ENCODE peak calls at places on chromosomes 11 and 22, in four cellular contexts. Y is fibroblast of the aortic adventitia, L is GM13976, D is ovary. S is an unnamed sample.

GRCh38 chr11:132312161-132312560 is 941.7 kb downstream of the NTM start:
- DNase-seq in L (no peak), D (no peak), Y (peak), S (no peak)

GRCh38 chr11:115198301-115198700 is 305.9 kb downstream of the CADM1 start:
- DNase-seq in L (no peak), D (no peak), Y (no peak), S (no peak)

GRCh38 chr11:73267122-73267846 is 4.9 kb upstream of the P2RY6 start:
- DNase-seq in D (no peak), Y (no peak), L (no peak), S (no peak)

GRCh38 chr11:108788565-108789199 is 123.8 kb downstream of the DDX10 start:
- DNase-seq in Y (peak), D (no peak), L (no peak), S (no peak)

GRCh38 chr11:131186629-131187075 is 183.8 kb upstream of the NTM start:
- DNase-seq in L (peak), D (no peak), Y (no peak), S (peak)

GRCh38 chr11:830295-831131 is 2.2 kb upstream of the CD151 start:
- DNase-seq in L (peak), Y (peak), D (peak), S (peak)

GRCh38 chr11:109425554-109425953 is 3.6 kb downstream of the C11orf87 start:
- DNase-seq in L (no peak), D (no peak), Y (no peak), S (no peak)

GRCh38 chr22:17479129-17479528 is 84.2 kb upstream of the SLC25A18 start:
- DNase-seq in L (no peak), D (no peak), Y (no peak), S (no peak)

GRCh38 chr11:17722000-17722643 is 2.8 kb downstream of the MYOD1 start:
- DNase-seq in L (no peak), D (no peak), Y (peak), S (no peak)

GRCh38 chr11:86891020-86891419 is 64.2 kb downstream of the FZD4 start:
- DNase-seq in Y (no peak), L (no peak), D (no peak), S (no peak)

GRCh38 chr11:8093931-8094575 is 13.0 kb downstream of the TUB start:
- DNase-seq in L (no peak), Y (no peak), D (no peak), S (no peak)

GRCh38 chr22:50684986-50685385 is 12.4 kb downstream of the SHANK3 start:
- DNase-seq in D (no peak), L (no peak), Y (peak), S (no peak)

GRCh38 chr11:119545978-119546915 is 123.3 kb upstream of the THY1 start:
- DNase-seq in D (no peak), Y (no peak), L (no peak), S (no peak)

GRCh38 chr11:99410636-99411035 is 389.9 kb downstream of the CNTN5 start:
- DNase-seq in D (no peak), Y (no peak), L (no peak), S (no peak)

GRCh38 chr11:110962907-110963306 is 250.7 kb upstream of the ARHGAP20 start:
- DNase-seq in Y (no peak), D (no peak), L (no peak), S (no peak)

GRCh38 chr22:37601540-37602442 is 6.8 kb upstream of the GGA1 start:
- DNase-seq in D (no peak), Y (peak), L (no peak), S (no peak)

GRCh38 chr11:88535916-88536547 is 198.5 kb upstream of the CTSC start:
- DNase-seq in Y (peak), D (no peak), L (peak), S (peak)

GRCh38 chr11:44226945-44227344 is 83.0 kb downstream of the ALX4 start:
- DNase-seq in Y (no peak), D (no peak), L (no peak), S (no peak)

GRCh38 chr11:101010899-101011298 is 118.7 kb downstream of the PGR start:
- DNase-seq in D (no peak), Y (no peak), L (no peak), S (no peak)

GRCh38 chr11:80144932-80145612 is 704.2 kb upstream of the TENM4 start:
- DNase-seq in D (no peak), L (no peak), Y (no peak), S (no peak)

GRCh38 chr11:126764221-126764620 is 236.3 kb downstream of the KIRREL3 start:
- DNase-seq in Y (peak), L (no peak), D (no peak), S (no peak)

GRCh38 chr11:83521647-83522596 is 235.8 kb upstream of the CCDC90B start:
- DNase-seq in Y (peak), L (no peak), D (no peak), S (no peak)

GRCh38 chr11:83681045-83681781 is 395.0 kb upstream of the CCDC90B start:
- DNase-seq in D (no peak), Y (no peak), L (no peak), S (no peak)

GRCh38 chr11:10758959-10759358 is 7.9 kb downstream of the CTR9 start:
- DNase-seq in L (no peak), D (no peak), Y (no peak), S (no peak)

GRCh38 chr11:986270-986951 is 50.1 kb downstream of the MUC6 start:
- DNase-seq in Y (no peak), L (no peak), D (no peak), S (no peak)

GRCh38 chr22:39098026-39098425 is 982 bp downstream of the APOBEC3H start:
- DNase-seq in D (no peak), L (peak), Y (no peak), S (no peak)

GRCh38 chr11:113555071-113555739 is 80.0 kb upstream of the DRD2 start:
- DNase-seq in D (no peak), Y (no peak), L (no peak), S (no peak)

GRCh38 chr11:67423466-67423865 is 4.8 kb upstream of the RPS6KB2 start:
- DNase-seq in L (no peak), Y (no peak), D (no peak), S (no peak)

GRCh38 chr11:5280582-5281102 is 10.9 kb upstream of the HBE1 start:
- DNase-seq in L (peak), D (peak), Y (peak), S (peak)

GRCh38 chr11:14347991-14348390 is 11.0 kb downstream of the RRAS2 start:
- DNase-seq in Y (no peak), D (no peak), L (no peak), S (no peak)

GRCh38 chr11:31821235-31821764 is 10.2 kb upstream of the PAX6 start:
- DNase-seq in D (no peak), L (no peak), Y (no peak), S (no peak)

GRCh38 chr11:105929381-105929955 is 92.6 kb downstream of the MSANTD4 start:
- DNase-seq in L (no peak), Y (no peak), D (no peak), S (no peak)

GRCh38 chr11:132490976-132491375 is 1041.3 kb downstream of the OPCML start:
- DNase-seq in L (no peak), Y (no peak), D (no peak), S (no peak)

GRCh38 chr11:68780829-68781228 is 29.5 kb upstream of the TESMIN start:
- DNase-seq in D (no peak), Y (peak), L (no peak), S (no peak)

GRCh38 chr22:42473484-42474193 is 41.4 kb upstream of the NFAM1 start:
- DNase-seq in Y (peak), D (no peak), L (peak), S (no peak)

GRCh38 chr11:29260939-29261705 is 755.7 kb downstream of the KCNA4 start:
- DNase-seq in D (no peak), Y (peak), L (no peak), S (no peak)

GRCh38 chr11:266676-267439 is 11.3 kb upstream of the NLRP6 start:
- DNase-seq in Y (no peak), D (no peak), L (no peak), S (no peak)

GRCh38 chr11:105988197-105988596 is 33.8 kb downstream of the MSANTD4 start:
- DNase-seq in L (no peak), Y (no peak), D (no peak), S (no peak)

DNA sequence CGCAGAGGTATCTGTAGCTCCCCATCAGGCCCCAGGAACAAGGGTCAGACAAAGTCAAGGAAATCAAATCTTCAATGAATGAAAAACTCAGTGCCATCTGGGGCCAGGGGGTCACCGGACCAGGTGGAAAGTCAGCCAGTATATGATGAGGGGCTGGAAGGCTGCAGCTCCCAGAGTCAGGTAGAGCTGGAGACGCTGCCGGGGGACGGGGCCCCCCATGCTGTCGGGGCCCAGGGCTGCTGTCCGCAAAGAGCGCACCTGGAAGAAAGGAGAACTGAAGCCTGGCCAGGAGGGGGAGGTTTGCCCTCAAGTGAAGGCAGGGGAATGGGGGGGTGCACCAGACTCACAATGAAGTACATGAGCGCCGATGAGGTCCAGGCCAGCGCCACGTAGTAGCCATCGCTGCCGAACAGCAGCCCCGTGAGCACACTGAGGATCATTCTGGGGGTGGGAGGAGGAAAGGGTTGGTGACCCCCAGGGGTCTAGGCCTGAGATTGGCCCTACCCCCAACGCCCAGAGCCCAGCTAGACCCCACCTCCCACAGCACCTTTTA is 4.3 kb downstream of the YIF1A start:
- DNase-seq in L (no peak), D (no peak), Y (no peak), S (no peak)
- TF ChIP-seq CTCF in L (no peak), D (no peak), Y (no peak), S (no peak)

DNA sequence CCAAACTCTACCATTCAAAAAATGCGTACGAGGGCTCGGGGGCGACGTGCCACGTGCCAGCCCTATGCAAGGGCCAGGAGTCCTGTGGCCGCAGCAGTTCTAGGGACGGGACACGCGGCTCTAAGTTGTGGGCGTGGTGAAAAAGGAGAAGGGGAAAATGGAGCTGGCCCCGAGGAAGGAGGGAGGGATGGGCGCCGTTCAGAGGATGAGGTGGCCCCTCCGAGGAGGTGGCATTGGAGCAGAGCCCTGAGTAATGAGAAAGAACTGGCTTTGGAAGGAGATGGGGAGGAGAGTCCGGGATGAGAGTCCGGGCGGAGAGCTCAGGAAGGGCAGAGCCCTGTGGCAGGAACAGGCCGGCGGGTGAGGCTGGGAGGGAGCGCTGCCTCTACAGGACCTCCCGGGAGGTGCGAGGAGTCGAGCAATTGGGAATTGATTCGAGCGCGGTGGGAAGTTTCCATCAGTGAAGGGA is 21.0 kb downstream of the OTUB1 start:
- DNase-seq in D (no peak), L (no peak), Y (peak), S (no peak)
- TF ChIP-seq CTCF in D (no peak), L (no peak), Y (no peak), S (no peak)

GRCh38 chr11:23897453-23898289 is 599.2 kb upstream of the LUZP2 start:
- DNase-seq in Y (peak), L (no peak), D (no peak), S (no peak)

GRCh38 chr11:23903044-23903704 is 593.7 kb upstream of the LUZP2 start:
- DNase-seq in D (no peak), L (no peak), Y (peak), S (no peak)
- TF ChIP-seq CTCF in D (no peak), L (no peak), Y (no peak), S (no peak)

DNA sequence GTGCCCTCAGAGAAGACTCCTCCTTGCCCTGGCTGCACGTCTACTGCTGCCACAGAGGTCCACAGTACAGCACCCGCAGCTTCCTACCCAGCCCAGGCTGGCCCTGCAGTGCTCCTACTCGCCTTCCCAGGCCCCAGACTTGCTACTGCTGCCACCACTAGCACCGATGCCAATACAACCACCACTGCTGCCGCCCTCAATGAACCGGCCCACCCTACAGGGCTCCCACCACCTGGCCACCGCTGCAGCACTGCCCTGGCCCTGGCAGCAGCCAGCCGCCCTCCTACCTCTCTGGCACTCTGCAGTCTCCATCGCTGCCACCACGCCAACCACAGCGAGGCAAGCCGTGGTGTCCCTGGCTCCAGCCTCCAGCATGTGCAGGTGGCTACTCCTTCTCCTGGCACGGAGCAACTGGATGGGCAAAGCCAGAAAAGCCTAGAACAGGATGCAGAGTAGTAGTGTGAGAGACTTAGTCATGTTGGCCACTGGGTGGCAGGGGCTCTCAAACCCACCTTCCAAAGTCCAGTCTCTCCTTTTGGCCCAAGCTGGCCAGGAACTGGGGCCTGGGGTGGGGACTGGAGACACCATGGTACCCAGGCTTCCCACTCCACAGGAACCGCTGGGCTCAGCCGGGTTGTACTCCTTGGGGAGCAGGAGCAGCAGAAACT is 39.4 kb downstream of the C22orf42 start:
- DNase-seq in L (peak), Y (no peak), D (no peak), S (no peak)
- TF ChIP-seq CTCF in L (no peak), Y (no peak), D (no peak), S (no peak)

GRCh38 chr22:25131198-25131887 is 68.3 kb upstream of the CRYBB3 start:
- DNase-seq in Y (no peak), L (no peak), D (no peak), S (no peak)
- TF ChIP-seq CTCF in Y (no peak), L (no peak), D (no peak), S (no peak)

GRCh38 chr11:58286249-58286648 is 18.2 kb upstream of the OR10W1 start:
- DNase-seq in D (no peak), Y (peak), L (peak), S (peak)
- TF ChIP-seq CTCF in D (no peak), Y (peak), L (peak), S (peak)

S was measured in GM13977.